ENCODE peak calls at places on chromosomes 11 and 22, in ten cellular contexts. S, R, M, F, K, L, H, I, U and W are unnamed samples.
A peak's percentile ranks its signal among the peaks of the same experiment; 100 is the strongest.

GRCh38 chr11:24679686-24680318 is 182.9 kb downstream of the LUZP2 start:
- DNase-seq in R (no peak), L (no peak), M (no peak), F (no peak), S (no peak), K (no peak), H (no peak), I (no peak), U (no peak), W (no peak)

GRCh38 chr11:17846852-17847453 is 112.4 kb downstream of the KCNC1 start:
- DNase-seq in M (no peak), L (no peak), I (no peak), R (no peak), U (no peak), F (no peak), K (no peak), S (no peak), H (no peak), W (peak; percentile 62)

GRCh38 chr11:61272731-61273130 is 22.4 kb downstream of the VWCE start:
- DNase-seq in K (no peak), R (no peak), M (no peak), H (no peak), F (no peak), L (no peak), S (no peak), I (no peak), U (no peak), W (no peak)

GRCh38 chr22:27580311-27580897 is 221.2 kb downstream of the MN1 start:
- DNase-seq in H (no peak), U (no peak), R (no peak), L (no peak), I (no peak), F (no peak), M (no peak), S (no peak), K (no peak), W (no peak)

GRCh38 chr11:79390923-79391322 is 49.9 kb downstream of the TENM4 start:
- DNase-seq in U (no peak), H (no peak), R (no peak), F (no peak), S (no peak), L (no peak), I (no peak), K (no peak), M (no peak), W (no peak)

GRCh38 chr11:128261011-128261421 is 326.3 kb downstream of the ETS1 start:
- DNase-seq in R (no peak), M (no peak), H (no peak), K (no peak), L (no peak), U (no peak), S (no peak), I (no peak), F (no peak), W (peak; percentile 60)

GRCh38 chr11:119907934-119908760 is 179.1 kb upstream of the NECTIN1 start:
- DNase-seq in F (no peak), S (no peak), L (no peak), I (no peak), U (no peak), R (no peak), M (no peak), H (no peak), K (no peak), W (peak; percentile 49)

GRCh38 chr11:119933164-119933563 is 204.2 kb upstream of the NECTIN1 start:
- DNase-seq in F (no peak), H (no peak), K (no peak), R (no peak), U (no peak), S (no peak), I (no peak), L (no peak), M (no peak), W (no peak)

GRCh38 chr11:95459268-95460040 is 228.5 kb upstream of the SESN3 start:
- DNase-seq in U (no peak), H (no peak), F (no peak), L (no peak), I (no peak), M (no peak), S (no peak), K (no peak), R (no peak), W (no peak)

GRCh38 chr22:39219071-39220050 is 25.4 kb downstream of the PDGFB start:
- DNase-seq in H (no peak), F (no peak), S (no peak), M (no peak), I (no peak), K (no peak), R (no peak), U (no peak), L (no peak), W (no peak)